ENCODE peak calls at places on chromosomes 7 and 10, in six cellular contexts. One of them, this sample, is unnamed.
A peak's percentile ranks its signal among the peaks of the same experiment; 100 is the strongest.

GRCh38 chr7:40799-41750 is 151.3 kb upstream of the FAM20C start:
- DNase-seq in mesenchymal stem cell: no peak
- DNase-seq in H1: no peak
- DNase-seq in trophoblast cell: no peak
- DNase-seq in H9: no peak
- DNase-seq in mesendoderm: no peak
- DNase-seq in this sample: no peak

GRCh38 chr7:77651544-77652162 is 44.6 kb upstream of the RSBN1L start:
- DNase-seq in mesenchymal stem cell: peak; percentile 57
- DNase-seq in H1: no peak
- DNase-seq in trophoblast cell: no peak
- DNase-seq in H9: no peak
- DNase-seq in mesendoderm: peak; percentile 44
- DNase-seq in this sample: peak; percentile 47

GRCh38 chr7:155533827-155534690 is 12.3 kb downstream of the CNPY1 start:
- DNase-seq in mesenchymal stem cell: no peak
- DNase-seq in H1: peak; percentile 23
- DNase-seq in trophoblast cell: no peak
- DNase-seq in H9: peak; percentile 79
- DNase-seq in mesendoderm: peak; percentile 78
- DNase-seq in this sample: no peak

GRCh38 chr7:129848436-129848835 is 104.3 kb downstream of the UBE2H start:
- DNase-seq in mesenchymal stem cell: no peak
- DNase-seq in H1: no peak
- DNase-seq in trophoblast cell: no peak
- DNase-seq in H9: no peak
- DNase-seq in mesendoderm: no peak
- DNase-seq in this sample: no peak

GRCh38 chr7:92781117-92781720 is 55.2 kb downstream of the CDK6 start:
- DNase-seq in mesenchymal stem cell: no peak
- DNase-seq in H1: no peak
- DNase-seq in trophoblast cell: no peak
- DNase-seq in H9: no peak
- DNase-seq in mesendoderm: no peak
- DNase-seq in this sample: no peak

GRCh38 chr7:47938574-47939165 is 9.6 kb downstream of the PKD1L1 start:
- DNase-seq in mesenchymal stem cell: no peak
- DNase-seq in H1: no peak
- DNase-seq in trophoblast cell: no peak
- DNase-seq in H9: no peak
- DNase-seq in mesendoderm: peak; percentile 44
- DNase-seq in this sample: no peak

GRCh38 chr10:107230854-107231253 is 66.3 kb upstream of the SORCS1 start:
- DNase-seq in mesenchymal stem cell: no peak
- DNase-seq in H1: no peak
- DNase-seq in trophoblast cell: no peak
- DNase-seq in H9: no peak
- DNase-seq in mesendoderm: no peak
- DNase-seq in this sample: no peak

GRCh38 chr7:158388072-158388471 is 199.6 kb downstream of the PTPRN2 start:
- DNase-seq in mesenchymal stem cell: no peak
- DNase-seq in H1: no peak
- DNase-seq in trophoblast cell: no peak
- DNase-seq in H9: no peak
- DNase-seq in mesendoderm: no peak
- DNase-seq in this sample: no peak

GRCh38 chr10:28719789-28720436 is 42.6 kb downstream of the BAMBI start:
- DNase-seq in mesenchymal stem cell: peak; percentile 47
- DNase-seq in H1: no peak
- DNase-seq in trophoblast cell: no peak
- DNase-seq in H9: no peak
- DNase-seq in mesendoderm: peak; percentile 41
- DNase-seq in this sample: peak; percentile 71

GRCh38 chr10:95847007-95847406 is 60.8 kb upstream of the CC2D2B start:
- DNase-seq in mesenchymal stem cell: no peak
- DNase-seq in H1: no peak
- DNase-seq in trophoblast cell: no peak
- DNase-seq in H9: no peak
- DNase-seq in mesendoderm: no peak
- DNase-seq in this sample: no peak

GRCh38 chr10:58488921-58489320 is 23.8 kb upstream of the BICC1 start:
- DNase-seq in mesenchymal stem cell: no peak
- DNase-seq in H1: no peak
- DNase-seq in trophoblast cell: no peak
- DNase-seq in H9: no peak
- DNase-seq in mesendoderm: no peak
- DNase-seq in this sample: peak; percentile 69

GRCh38 chr7:96548664-96549063 is 161.0 kb downstream of the SEM1 start:
- DNase-seq in mesenchymal stem cell: no peak
- DNase-seq in H1: no peak
- DNase-seq in trophoblast cell: peak; percentile 69
- DNase-seq in H9: no peak
- DNase-seq in mesendoderm: no peak
- DNase-seq in this sample: no peak

GRCh38 chr7:35839860-35840854 is 39.3 kb downstream of the SEPTIN7 start:
- DNase-seq in mesenchymal stem cell: peak; percentile 60
- DNase-seq in H1: no peak
- DNase-seq in trophoblast cell: no peak
- DNase-seq in H9: no peak
- DNase-seq in mesendoderm: no peak
- DNase-seq in this sample: peak; percentile 78

GRCh38 chr7:27185708-27186449 is 847 bp upstream of the HOXA11 start:
- DNase-seq in mesenchymal stem cell: peak; percentile 9
- DNase-seq in H1: no peak
- DNase-seq in trophoblast cell: no peak
- DNase-seq in H9: peak; percentile 35
- DNase-seq in mesendoderm: no peak
- DNase-seq in this sample: no peak

DNA sequence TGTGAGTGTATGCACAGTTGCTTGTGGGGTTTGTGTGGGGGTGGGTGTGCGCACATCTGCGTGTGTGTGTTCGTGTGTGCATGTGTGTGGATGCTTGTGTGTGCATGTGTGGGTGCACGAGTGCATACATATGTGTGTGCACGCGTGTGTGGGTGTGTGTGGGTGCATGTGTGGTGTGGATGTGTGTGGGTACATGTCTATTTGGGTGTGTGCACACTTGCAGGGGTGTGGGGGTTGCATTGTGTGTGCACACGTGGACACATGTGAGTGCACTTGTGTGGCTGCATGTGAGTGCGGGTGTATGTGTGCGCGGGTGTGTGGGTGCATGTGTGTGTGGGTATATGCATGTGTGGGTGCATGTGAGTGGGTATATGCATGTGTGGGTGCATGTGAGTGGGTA is 73.7 kb downstream of the NKX6-2 start:
- DNase-seq in mesenchymal stem cell: no peak
- DNase-seq in H1: no peak
- DNase-seq in trophoblast cell: no peak
- DNase-seq in H9: no peak
- DNase-seq in mesendoderm: no peak
- DNase-seq in this sample: no peak
- H3K4ac ChIP-seq in mesenchymal stem cell: no peak overlapping the region
- H3K4ac ChIP-seq in H1: no peak overlapping the region
- H3K4ac ChIP-seq in trophoblast cell: no peak overlapping the region
- H3K4ac ChIP-seq in H9: no peak overlapping the region
- H3K4ac ChIP-seq in mesendoderm: no peak overlapping the region
- H3K4ac ChIP-seq in this sample: no peak overlapping the region

GRCh38 chr7:72622532-72622931 is 205.5 kb downstream of the TYW1B start:
- DNase-seq in mesenchymal stem cell: no peak
- DNase-seq in H1: no peak
- DNase-seq in trophoblast cell: no peak
- DNase-seq in H9: no peak
- DNase-seq in mesendoderm: no peak
- DNase-seq in this sample: no peak
- H3K4ac ChIP-seq in mesenchymal stem cell: no peak overlapping the region
- H3K4ac ChIP-seq in H1: peak overlapping the region; percentile 64
- H3K4ac ChIP-seq in trophoblast cell: no peak overlapping the region
- H3K4ac ChIP-seq in H9: no peak overlapping the region
- H3K4ac ChIP-seq in mesendoderm: no peak overlapping the region
- H3K4ac ChIP-seq in this sample: no peak overlapping the region

GRCh38 chr7:128389085-128389814 is 20.5 kb downstream of the IMPDH1 start:
- DNase-seq in mesenchymal stem cell: no peak
- DNase-seq in H1: no peak
- DNase-seq in trophoblast cell: no peak
- DNase-seq in H9: peak; percentile 55
- DNase-seq in mesendoderm: no peak
- DNase-seq in this sample: no peak
- H3K4ac ChIP-seq in mesenchymal stem cell: no peak overlapping the region
- H3K4ac ChIP-seq in H1: no peak overlapping the region
- H3K4ac ChIP-seq in trophoblast cell: no peak overlapping the region
- H3K4ac ChIP-seq in H9: no peak overlapping the region
- H3K4ac ChIP-seq in mesendoderm: no peak overlapping the region
- H3K4ac ChIP-seq in this sample: no peak overlapping the region

GRCh38 chr10:5890519-5890878 is 456 bp downstream of the FBH1 start:
- DNase-seq in mesenchymal stem cell: peak; percentile 33
- DNase-seq in H1: no peak
- DNase-seq in trophoblast cell: peak; percentile 15
- DNase-seq in H9: no peak
- DNase-seq in mesendoderm: peak; percentile 43
- DNase-seq in this sample: no peak
- H3K4ac ChIP-seq in mesenchymal stem cell: no peak overlapping the region
- H3K4ac ChIP-seq in H1: no peak overlapping the region
- H3K4ac ChIP-seq in trophoblast cell: peak overlapping the region; percentile 60
- H3K4ac ChIP-seq in H9: no peak overlapping the region
- H3K4ac ChIP-seq in mesendoderm: no peak overlapping the region
- H3K4ac ChIP-seq in this sample: peak overlapping the region; percentile 91

GRCh38 chr10:119318411-119319160 is 111.2 kb downstream of the GRK5 start:
- DNase-seq in mesenchymal stem cell: no peak
- DNase-seq in H1: no peak
- DNase-seq in trophoblast cell: no peak
- DNase-seq in H9: no peak
- DNase-seq in mesendoderm: no peak
- DNase-seq in this sample: no peak
- H3K4ac ChIP-seq in mesenchymal stem cell: no peak overlapping the region
- H3K4ac ChIP-seq in H1: no peak overlapping the region
- H3K4ac ChIP-seq in trophoblast cell: no peak overlapping the region
- H3K4ac ChIP-seq in H9: no peak overlapping the region
- H3K4ac ChIP-seq in mesendoderm: no peak overlapping the region
- H3K4ac ChIP-seq in this sample: peak overlapping the region; percentile 96

GRCh38 chr10:131275691-131276090 is 35.8 kb downstream of the TCERG1L start:
- DNase-seq in mesenchymal stem cell: no peak
- DNase-seq in H1: no peak
- DNase-seq in trophoblast cell: no peak
- DNase-seq in H9: no peak
- DNase-seq in mesendoderm: no peak
- DNase-seq in this sample: no peak
- H3K4ac ChIP-seq in mesenchymal stem cell: no peak overlapping the region
- H3K4ac ChIP-seq in H1: no peak overlapping the region
- H3K4ac ChIP-seq in trophoblast cell: no peak overlapping the region
- H3K4ac ChIP-seq in H9: no peak overlapping the region
- H3K4ac ChIP-seq in mesendoderm: no peak overlapping the region
- H3K4ac ChIP-seq in this sample: no peak overlapping the region